ENCODE peak calls at places on chromosomes 16 and 17, in eight cellular contexts. One of them, this sample, is unnamed. For H3K4me1, the result is how much of the 10 kb centered on the place peaks cover.

GRCh38 chr16:10386517-10387377 is 886 bp downstream of the ATF7IP2 start:
- DNase-seq in lower lobe of right lung: no peak
- DNase-seq in stomach: no peak
- DNase-seq in heart left ventricle: no peak
- DNase-seq in K562: no peak
- DNase-seq in SK-N-SH: no peak
- DNase-seq in thoracic aorta: no peak
- DNase-seq in heart right ventricle: no peak
- DNase-seq in this sample: no peak

GRCh38 chr17:80071116-80071980 is 30.0 kb upstream of the GAA start:
- DNase-seq in thoracic aorta: peak
- DNase-seq in SK-N-SH: no peak
- DNase-seq in stomach: peak
- DNase-seq in heart right ventricle: peak
- DNase-seq in lower lobe of right lung: no peak
- DNase-seq in K562: no peak
- DNase-seq in heart left ventricle: peak
- DNase-seq in this sample: peak

GRCh38 chr16:57133911-57134310 is 41.5 kb downstream of the CPNE2 start:
- DNase-seq in SK-N-SH: no peak
- DNase-seq in heart right ventricle: no peak
- DNase-seq in lower lobe of right lung: no peak
- DNase-seq in heart left ventricle: no peak
- DNase-seq in K562: no peak
- DNase-seq in thoracic aorta: no peak
- DNase-seq in stomach: no peak
- DNase-seq in this sample: no peak

GRCh38 chr17:43734376-43734775 is 24.2 kb downstream of the SOST start:
- DNase-seq in heart left ventricle: no peak
- DNase-seq in lower lobe of right lung: no peak
- DNase-seq in SK-N-SH: no peak
- DNase-seq in stomach: no peak
- DNase-seq in heart right ventricle: no peak
- DNase-seq in K562: no peak
- DNase-seq in thoracic aorta: no peak
- DNase-seq in this sample: no peak

GRCh38 chr17:41625602-41626001 is 1.2 kb upstream of the KRT17 start:
- DNase-seq in stomach: no peak
- DNase-seq in thoracic aorta: no peak
- DNase-seq in K562: no peak
- DNase-seq in SK-N-SH: no peak
- DNase-seq in lower lobe of right lung: no peak
- DNase-seq in heart left ventricle: peak
- DNase-seq in heart right ventricle: peak
- DNase-seq in this sample: peak

GRCh38 chr16:86142801-86143236 is 243.9 kb downstream of the IRF8 start:
- DNase-seq in stomach: no peak
- DNase-seq in thoracic aorta: no peak
- DNase-seq in SK-N-SH: no peak
- DNase-seq in heart left ventricle: no peak
- DNase-seq in lower lobe of right lung: no peak
- DNase-seq in heart right ventricle: no peak
- DNase-seq in K562: no peak
- DNase-seq in this sample: no peak

GRCh38 chr17:79779661-79780365 is 1.9 kb downstream of the CBX2 start:
- DNase-seq in thoracic aorta: no peak
- DNase-seq in heart left ventricle: no peak
- DNase-seq in SK-N-SH: no peak
- DNase-seq in lower lobe of right lung: peak
- DNase-seq in stomach: no peak
- DNase-seq in K562: no peak
- DNase-seq in heart right ventricle: no peak
- DNase-seq in this sample: no peak

GRCh38 chr16:73711441-73712080 is 585.1 kb upstream of the PSMD7 start:
- DNase-seq in SK-N-SH: no peak
- DNase-seq in K562: no peak
- DNase-seq in lower lobe of right lung: no peak
- DNase-seq in heart right ventricle: no peak
- DNase-seq in heart left ventricle: no peak
- DNase-seq in stomach: no peak
- DNase-seq in thoracic aorta: no peak
- DNase-seq in this sample: no peak

GRCh38 chr17:83201206-83202001 is 122.0 kb downstream of the METRNL start:
- DNase-seq in K562: no peak
- DNase-seq in heart right ventricle: no peak
- DNase-seq in SK-N-SH: no peak
- DNase-seq in lower lobe of right lung: peak
- DNase-seq in stomach: peak
- DNase-seq in heart left ventricle: peak
- DNase-seq in thoracic aorta: no peak
- DNase-seq in this sample: peak

GRCh38 chr16:19524356-19524865 is 669 bp downstream of the CCP110 start:
- DNase-seq in lower lobe of right lung: no peak
- DNase-seq in SK-N-SH: peak
- DNase-seq in heart left ventricle: no peak
- DNase-seq in heart right ventricle: no peak
- DNase-seq in stomach: no peak
- DNase-seq in thoracic aorta: no peak
- DNase-seq in K562: peak
- DNase-seq in this sample: no peak

DNA sequence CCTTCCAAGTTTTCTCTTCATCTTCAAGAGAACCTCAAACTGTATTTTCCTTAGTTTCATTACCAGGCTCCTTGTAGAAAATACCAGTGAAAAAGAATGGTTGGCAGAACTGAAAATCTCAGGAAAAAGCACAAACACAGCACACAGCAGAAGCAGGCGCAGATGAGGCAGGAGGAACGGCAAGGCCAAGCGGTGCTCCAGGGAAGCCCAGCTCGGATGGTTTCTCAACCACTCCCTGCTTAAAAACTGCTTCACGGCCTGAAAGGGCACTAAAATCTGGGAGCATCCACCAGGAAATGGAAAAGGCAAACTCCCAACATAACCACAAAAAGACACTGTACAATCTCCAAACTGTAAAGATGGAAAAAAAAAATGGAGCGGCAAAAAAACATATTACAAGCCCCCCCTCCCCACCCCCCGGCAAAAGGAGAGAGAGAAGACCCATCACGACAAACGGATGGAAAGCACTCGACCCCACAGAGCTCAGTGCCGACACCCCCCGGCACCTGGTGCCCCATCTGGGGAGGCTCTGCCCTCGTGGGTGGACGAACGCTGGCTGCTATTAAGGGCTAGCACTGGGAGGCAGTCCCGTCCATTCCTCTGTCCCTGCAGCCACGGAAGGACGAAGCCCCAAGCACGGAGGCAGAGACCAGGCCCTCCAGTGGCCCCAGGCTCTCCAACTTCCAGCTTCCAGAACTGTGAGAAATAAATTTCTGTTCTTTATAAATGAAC is 127.5 kb downstream of the ZNF778 start:
- DNase-seq in heart left ventricle: no peak
- DNase-seq in SK-N-SH: no peak
- DNase-seq in heart right ventricle: no peak
- DNase-seq in lower lobe of right lung: no peak
- DNase-seq in stomach: no peak
- DNase-seq in thoracic aorta: no peak
- DNase-seq in K562: no peak
- DNase-seq in this sample: no peak
- TF ChIP-seq CTCF in heart left ventricle: no peak
- TF ChIP-seq CTCF in SK-N-SH: no peak
- TF ChIP-seq CTCF in heart right ventricle: no peak
- TF ChIP-seq CTCF in lower lobe of right lung: no peak
- TF ChIP-seq CTCF in stomach: no peak
- TF ChIP-seq CTCF in thoracic aorta: no peak
- TF ChIP-seq CTCF in K562: no peak
- TF ChIP-seq CTCF in this sample: no peak

GRCh38 chr17:75683467-75684041 is 16.4 kb downstream of the SAP30BP start:
- DNase-seq in heart right ventricle: no peak
- DNase-seq in K562: peak
- DNase-seq in SK-N-SH: no peak
- DNase-seq in lower lobe of right lung: no peak
- DNase-seq in thoracic aorta: no peak
- DNase-seq in stomach: peak
- DNase-seq in heart left ventricle: no peak
- DNase-seq in this sample: no peak

GRCh38 chr17:75684249-75684648 is 17.1 kb downstream of the SAP30BP start:
- DNase-seq in heart right ventricle: no peak
- DNase-seq in lower lobe of right lung: no peak
- DNase-seq in heart left ventricle: no peak
- DNase-seq in SK-N-SH: no peak
- DNase-seq in K562: peak
- DNase-seq in thoracic aorta: no peak
- DNase-seq in stomach: no peak
- DNase-seq in this sample: no peak

GRCh38 chr17:75680431-75680830 is 13.3 kb downstream of the SAP30BP start:
- DNase-seq in K562: no peak
- DNase-seq in SK-N-SH: no peak
- DNase-seq in heart right ventricle: no peak
- DNase-seq in stomach: no peak
- DNase-seq in heart left ventricle: no peak
- DNase-seq in thoracic aorta: no peak
- DNase-seq in lower lobe of right lung: no peak
- DNase-seq in this sample: no peak

GRCh38 chr17:75679706-75680201 is 12.6 kb downstream of the SAP30BP start:
- DNase-seq in K562: no peak
- DNase-seq in heart left ventricle: peak
- DNase-seq in SK-N-SH: no peak
- DNase-seq in lower lobe of right lung: peak
- DNase-seq in thoracic aorta: no peak
- DNase-seq in stomach: peak
- DNase-seq in heart right ventricle: no peak
- DNase-seq in this sample: peak

GRCh38 chr17:75681289-75681688 is 14.2 kb downstream of the SAP30BP start:
- DNase-seq in K562: no peak
- DNase-seq in stomach: no peak
- DNase-seq in heart right ventricle: no peak
- DNase-seq in heart left ventricle: no peak
- DNase-seq in lower lobe of right lung: no peak
- DNase-seq in SK-N-SH: no peak
- DNase-seq in thoracic aorta: no peak
- DNase-seq in this sample: no peak
- H3K4me1 ChIP-seq in K562: under half
- H3K4me1 ChIP-seq in stomach: half or more
- H3K4me1 ChIP-seq in heart right ventricle: half or more
- H3K4me1 ChIP-seq in heart left ventricle: under half
- H3K4me1 ChIP-seq in lower lobe of right lung: under half
- H3K4me1 ChIP-seq in SK-N-SH: under half
- H3K4me1 ChIP-seq in thoracic aorta: under half
- H3K4me1 ChIP-seq in this sample: under half

DNA sequence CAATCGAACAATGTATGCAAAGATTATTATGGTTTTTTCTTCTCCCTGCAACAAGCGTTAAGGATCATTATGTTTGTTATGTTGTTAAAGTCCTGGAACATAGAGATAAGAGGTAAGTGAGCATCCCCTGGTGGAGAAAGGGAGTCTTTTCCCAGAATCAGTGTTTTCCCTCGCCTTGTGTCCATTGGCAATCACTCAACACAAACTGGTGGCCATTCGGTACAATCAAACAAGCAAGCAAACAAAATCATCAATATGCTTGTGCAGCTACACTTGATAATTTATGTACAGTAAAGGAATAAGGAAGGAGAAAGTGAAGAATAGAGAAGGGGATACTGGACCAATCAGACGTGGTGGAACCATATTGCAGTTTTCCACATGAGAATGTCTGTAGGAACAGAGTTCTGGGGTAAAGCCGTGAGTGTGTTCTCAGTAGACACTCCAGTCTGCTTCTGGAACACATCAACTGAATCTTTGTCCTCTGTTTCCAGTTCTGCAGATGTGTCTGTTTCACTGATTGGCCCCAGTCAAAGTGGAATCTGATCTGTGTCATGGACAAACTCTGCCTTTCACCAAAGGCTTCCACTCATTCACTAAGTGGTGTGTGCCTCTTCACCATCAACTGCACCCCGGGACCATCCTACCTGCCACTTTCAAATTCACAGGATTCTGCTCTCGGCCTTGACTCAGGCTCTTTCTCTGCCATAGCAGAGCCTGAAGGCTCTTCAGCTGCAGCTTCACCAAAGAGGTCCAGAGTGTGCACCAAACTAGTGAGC is 169.5 kb downstream of the AHSP start:
- DNase-seq in stomach: no peak
- DNase-seq in heart right ventricle: no peak
- DNase-seq in lower lobe of right lung: no peak
- DNase-seq in heart left ventricle: no peak
- DNase-seq in K562: peak
- DNase-seq in thoracic aorta: no peak
- DNase-seq in SK-N-SH: peak
- DNase-seq in this sample: no peak
- TF ChIP-seq CTCF in stomach: peak
- TF ChIP-seq CTCF in heart right ventricle: no peak
- TF ChIP-seq CTCF in lower lobe of right lung: peak
- TF ChIP-seq CTCF in heart left ventricle: peak
- TF ChIP-seq CTCF in K562: peak
- TF ChIP-seq CTCF in thoracic aorta: no peak
- TF ChIP-seq CTCF in SK-N-SH: peak
- TF ChIP-seq CTCF in this sample: peak

GRCh38 chr16:48291754-48292153 is 44.4 kb upstream of the ABCC11 start:
- DNase-seq in heart right ventricle: no peak
- DNase-seq in SK-N-SH: no peak
- DNase-seq in lower lobe of right lung: no peak
- DNase-seq in K562: no peak
- DNase-seq in thoracic aorta: no peak
- DNase-seq in stomach: no peak
- DNase-seq in heart left ventricle: no peak
- DNase-seq in this sample: no peak

GRCh38 chr16:48287239-48287638 is 39.9 kb upstream of the ABCC11 start:
- DNase-seq in lower lobe of right lung: no peak
- DNase-seq in heart right ventricle: no peak
- DNase-seq in heart left ventricle: no peak
- DNase-seq in SK-N-SH: no peak
- DNase-seq in K562: no peak
- DNase-seq in stomach: no peak
- DNase-seq in thoracic aorta: no peak
- DNase-seq in this sample: no peak

GRCh38 chr16:48291303-48291702 is 44.0 kb upstream of the ABCC11 start:
- DNase-seq in K562: no peak
- DNase-seq in thoracic aorta: no peak
- DNase-seq in SK-N-SH: no peak
- DNase-seq in heart right ventricle: no peak
- DNase-seq in stomach: no peak
- DNase-seq in heart left ventricle: no peak
- DNase-seq in lower lobe of right lung: no peak
- DNase-seq in this sample: no peak

GRCh38 chr16:48295493-48296281 is 48.3 kb upstream of the ABCC11 start:
- DNase-seq in stomach: no peak
- DNase-seq in SK-N-SH: no peak
- DNase-seq in K562: no peak
- DNase-seq in lower lobe of right lung: no peak
- DNase-seq in thoracic aorta: no peak
- DNase-seq in heart left ventricle: no peak
- DNase-seq in heart right ventricle: no peak
- DNase-seq in this sample: peak

DNA sequence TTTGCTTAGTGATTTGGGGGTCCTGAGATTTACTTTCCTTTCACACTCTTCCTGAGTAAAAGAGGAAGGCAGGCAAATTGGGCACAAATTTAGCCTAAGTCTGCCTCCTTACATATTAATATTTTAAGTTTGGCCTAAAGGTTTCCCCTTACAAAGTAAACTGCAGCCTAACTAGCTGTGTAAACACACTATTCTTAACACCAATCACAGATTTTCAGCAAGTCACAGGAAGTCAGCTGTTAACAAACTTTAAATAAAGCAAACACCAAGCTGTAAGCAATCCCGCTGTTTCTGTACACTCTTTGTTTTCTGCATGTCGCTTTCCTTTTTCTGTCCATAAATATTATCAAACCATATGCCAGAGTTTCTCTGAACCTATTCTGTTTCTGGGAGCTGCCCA is 45.1 kb upstream of the ABCC11 start:
- DNase-seq in K562: no peak
- DNase-seq in SK-N-SH: no peak
- DNase-seq in stomach: no peak
- DNase-seq in heart left ventricle: no peak
- DNase-seq in lower lobe of right lung: no peak
- DNase-seq in thoracic aorta: no peak
- DNase-seq in heart right ventricle: no peak
- DNase-seq in this sample: no peak
- H3K4me1 ChIP-seq in K562: under half
- H3K4me1 ChIP-seq in SK-N-SH: under half
- H3K4me1 ChIP-seq in stomach: under half
- H3K4me1 ChIP-seq in heart left ventricle: under half
- H3K4me1 ChIP-seq in lower lobe of right lung: under half
- H3K4me1 ChIP-seq in thoracic aorta: under half
- H3K4me1 ChIP-seq in heart right ventricle: under half
- H3K4me1 ChIP-seq in this sample: under half

This sample was measured in prostate gland.